ENCODE peak calls at places on chromosomes 12 and 14, in four cellular contexts. S is GM23338, M is GM23248, Q is neural progenitor cell. E is an unnamed sample.

GRCh38 chr12:95674631-95675030 is 115.9 kb downstream of the NTN4 start:
- DNase-seq in Q (no peak), M (peak), S (no peak), E (no peak)

GRCh38 chr14:58026967-58027366 is 125.0 kb downstream of the ARMH4 start:
- DNase-seq in S (no peak), M (no peak), Q (no peak), E (peak)

GRCh38 chr14:99481745-99482099 is 513 bp downstream of the CCNK start:
- DNase-seq in Q (no peak), S (peak), M (peak), E (peak)

GRCh38 chr12:118137148-118137678 is 1.3 kb downstream of the PEBP1 start:
- DNase-seq in S (no peak), M (no peak), Q (no peak), E (no peak)

GRCh38 chr14:101132051-101132541 is 228.6 kb upstream of the RTL1 start:
- DNase-seq in M (no peak), S (no peak), Q (no peak), E (no peak)

GRCh38 chr14:56119221-56119967 is 1.2 kb downstream of the PELI2 start:
- DNase-seq in Q (peak), M (peak), S (peak), E (no peak)

GRCh38 chr12:42507589-42507988 is 82.0 kb downstream of the PRICKLE1 start:
- DNase-seq in Q (no peak), M (no peak), S (no peak), E (no peak)

GRCh38 chr12:11015775-11016430 is 6.5 kb downstream of the TAS2R19 start:
- DNase-seq in Q (no peak), S (no peak), M (no peak), E (no peak)

GRCh38 chr12:1797011-1797901 is 23.1 kb upstream of the LRTM2 start:
- DNase-seq in M (peak), Q (no peak), S (peak), E (no peak)

GRCh38 chr12:29782285-29782820 is 1.4 kb downstream of the TMTC1 start:
- DNase-seq in M (peak), Q (peak), S (peak), E (peak)

GRCh38 chr12:116879509-116880212 is 1.6 kb downstream of the HRK start:
- DNase-seq in Q (peak), M (peak), S (peak), E (no peak)

GRCh38 chr14:100711493-100711892 is 15.2 kb upstream of the DLK1 start:
- DNase-seq in S (no peak), M (no peak), Q (no peak), E (no peak)

GRCh38 chr12:52264435-52264825 is 10.0 kb upstream of the KRT86 start:
- DNase-seq in S (no peak), Q (no peak), M (no peak), E (no peak)

GRCh38 chr14:68361231-68361630 is 431.6 kb downstream of the ZFP36L1 start:
- DNase-seq in S (no peak), Q (no peak), M (peak), E (peak)

GRCh38 chr12:105774037-105774436 is 364.7 kb downstream of the NUAK1 start:
- DNase-seq in M (no peak), S (no peak), Q (no peak), E (no peak)

GRCh38 chr14:61528591-61529021 is 166.7 kb upstream of the HIF1A start:
- DNase-seq in M (peak), S (no peak), Q (no peak), E (peak)

GRCh38 chr12:92468358-92469020 is 234.3 kb upstream of the PLEKHG7 start:
- DNase-seq in M (no peak), Q (no peak), S (no peak), E (no peak)

GRCh38 chr14:71143391-71144290 is 236.4 kb downstream of the PCNX1 start:
- DNase-seq in S (no peak), Q (no peak), M (peak), E (peak)

GRCh38 chr12:15688202-15688736 is 100.9 kb downstream of the EPS8 start:
- DNase-seq in S (peak), M (no peak), Q (no peak), E (no peak)

GRCh38 chr12:64476844-64477243 is 24.9 kb downstream of the TBK1 start:
- DNase-seq in M (no peak), S (no peak), Q (no peak), E (no peak)

GRCh38 chr12:26135010-26135420 is 10.2 kb upstream of the BHLHE41 start:
- DNase-seq in Q (no peak), S (no peak), M (peak), E (peak)

GRCh38 chr14:70635971-70636595 is 5.6 kb upstream of the TTC9 start:
- DNase-seq in S (no peak), M (no peak), Q (no peak), E (peak)

GRCh38 chr12:55850893-55851292 is 8.2 kb upstream of the MMP19 start:
- DNase-seq in S (no peak), Q (peak), M (peak), E (no peak)

GRCh38 chr12:100187068-100187467 is 13.5 kb upstream of the ACTR6 start:
- DNase-seq in Q (no peak), S (no peak), M (no peak), E (no peak)

GRCh38 chr14:61489932-61490331 is 168.6 kb downstream of the PRKCH start:
- DNase-seq in S (no peak), Q (no peak), M (no peak), E (peak)

GRCh38 chr12:125773033-125773432 is 707.8 kb downstream of the AACS start:
- DNase-seq in S (peak), Q (peak), M (peak), E (peak)

GRCh38 chr12:25557830-25558436 is 4.8 kb upstream of the LMNTD1 start:
- DNase-seq in Q (peak), S (peak), M (peak), E (peak)

GRCh38 chr14:53640695-53641094 is 315.9 kb downstream of the BMP4 start:
- DNase-seq in S (no peak), Q (no peak), M (no peak), E (peak)

GRCh38 chr12:115583591-115583990 is 693.9 kb downstream of the MED13L start:
- DNase-seq in M (no peak), S (no peak), Q (no peak), E (no peak)

GRCh38 chr12:91127751-91128150 is 16.5 kb upstream of the LUM start:
- DNase-seq in M (peak), Q (no peak), S (no peak), E (peak)

GRCh38 chr14:75147423-75148071 is 20.7 kb upstream of the NEK9 start:
- DNase-seq in Q (peak), M (peak), S (peak), E (no peak)

GRCh38 chr14:70982204-70982603 is 74.9 kb downstream of the PCNX1 start:
- DNase-seq in M (no peak), S (no peak), Q (no peak), E (no peak)

GRCh38 chr14:75242546-75243273 is 35.9 kb upstream of the FOS start:
- DNase-seq in Q (peak), S (no peak), M (peak), E (peak)

GRCh38 chr12:63922446-63922845 is 77.9 kb downstream of the SRGAP1 start:
- DNase-seq in S (no peak), Q (no peak), M (peak), E (no peak)

GRCh38 chr12:1799882-1800645 is 20.3 kb upstream of the LRTM2 start:
- DNase-seq in S (no peak), Q (no peak), M (no peak), E (no peak)

GRCh38 chr12:112551681-112552080 is 132.9 kb downstream of the PTPN11 start:
- DNase-seq in S (no peak), Q (no peak), M (no peak), E (no peak)

GRCh38 chr12:4275869-4276253 is 2.3 kb downstream of the CCND2 start:
- DNase-seq in M (no peak), Q (peak), S (peak), E (no peak)

GRCh38 chr12:4274960-4275868 is 1.7 kb downstream of the CCND2 start:
- DNase-seq in M (peak), S (peak), Q (peak), E (no peak)

GRCh38 chr12:4277205-4277543 is 3.6 kb downstream of the CCND2 start:
- DNase-seq in M (no peak), S (no peak), Q (no peak), E (no peak)

GRCh38 chr12:4277856-4278581 is 4.5 kb downstream of the CCND2 start:
- DNase-seq in M (no peak), S (no peak), Q (no peak), E (no peak)

GRCh38 chr12:4276524-4277204 is 3.1 kb downstream of the CCND2 start:
- DNase-seq in Q (peak), S (peak), M (peak), E (peak)
- TF ChIP-seq EZH2 in Q (no peak), S (no peak), M (no peak), E (no peak)

DNA sequence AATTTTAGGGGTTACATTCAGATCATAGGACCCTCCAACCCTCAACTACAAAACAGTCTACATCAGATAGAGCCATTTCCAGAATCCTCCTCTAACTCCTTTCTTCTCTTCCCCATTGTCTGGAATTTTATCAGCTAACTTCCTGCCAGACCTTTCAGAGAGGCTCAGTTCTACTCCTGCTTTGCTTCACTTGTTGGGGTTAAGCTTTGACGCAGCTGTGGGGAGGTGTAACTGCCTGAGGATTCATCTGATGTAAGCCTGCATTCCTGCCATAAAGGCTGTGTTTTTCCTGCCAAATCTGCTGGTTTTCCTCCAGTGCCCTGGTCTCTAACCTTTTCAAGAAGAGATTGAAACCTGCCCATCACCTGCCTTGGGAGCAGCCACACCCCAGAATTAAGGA is 16.9 kb downstream of the DHRS2 start:
- DNase-seq in S (no peak), M (no peak), Q (no peak), E (no peak)
- TF ChIP-seq EZH2phosphoT487 in S (no peak), M (no peak), Q (no peak), E (no peak)

DNA sequence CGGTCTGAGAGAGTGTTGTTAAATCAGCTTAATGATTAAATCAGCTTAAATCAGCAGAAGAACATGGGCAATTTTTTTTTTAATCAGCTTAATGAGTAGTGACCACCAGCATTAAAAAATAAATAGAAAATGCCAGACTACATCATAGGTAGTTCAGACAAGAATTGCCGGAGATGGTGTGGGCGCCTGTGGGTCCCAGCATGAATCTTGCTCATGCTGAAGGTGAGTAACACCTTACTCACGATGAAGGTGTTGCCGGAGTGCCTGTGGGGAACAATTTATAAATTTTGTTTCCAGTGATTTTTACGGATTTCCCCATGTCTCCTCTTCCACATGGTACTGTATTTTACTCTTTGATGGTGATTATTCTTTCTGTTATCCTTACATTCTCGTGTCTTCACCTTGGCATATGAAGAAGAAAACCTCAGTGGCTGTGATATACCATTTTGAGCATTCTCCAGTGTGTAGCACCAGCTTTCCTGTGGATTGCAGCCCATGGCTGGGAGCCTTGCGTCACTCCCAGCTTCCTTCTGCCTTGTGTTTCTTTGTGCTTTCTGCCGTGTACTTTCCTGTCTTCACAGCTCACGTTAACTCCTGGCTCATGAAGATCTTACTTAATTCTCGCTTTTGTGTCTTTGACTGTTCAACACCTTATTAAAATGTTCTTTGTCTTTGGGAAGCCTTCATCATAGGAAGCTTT is 4.7 kb downstream of the TDRD9 start:
- DNase-seq in S (no peak), Q (no peak), M (no peak), E (peak)
- TF ChIP-seq EZH2 in S (no peak), Q (no peak), M (no peak), E (no peak)

GRCh38 chr12:57896437-57897201 is 44.7 kb upstream of the ATP23 start:
- DNase-seq in Q (peak), S (peak), M (peak), E (no peak)
- TF ChIP-seq EZH2phosphoT487 in Q (no peak), S (no peak), M (no peak), E (no peak)

GRCh38 chr12:54014315-54015209 is 5.8 kb downstream of the HOXC8 start:
- DNase-seq in M (peak), Q (no peak), S (no peak), E (no peak)
- TF ChIP-seq EZH2 in M (no peak), Q (peak), S (peak), E (no peak)

GRCh38 chr14:54709867-54710266 is 142.9 kb downstream of the SAMD4A start:
- DNase-seq in S (no peak), Q (no peak), M (no peak), E (no peak)
- TF ChIP-seq EZH2phosphoT487 in S (no peak), Q (no peak), M (no peak), E (no peak)

E was measured in PC-3.